ENCODE peak calls at places on chromosomes 11 and 22, in seven cellular contexts. Y is SK-N-SH, G is cardiac muscle cell, S is heart left ventricle, F is brain microvascular endothelial cell, V is right lobe of liver, H is HCT116. M is an unnamed sample.

GRCh38 chr22:17161991-17162390 is 2.9 kb upstream of the HDHD5 start:
- DNase-seq in H (no peak), V (no peak), F (no peak), G (no peak), Y (no peak), S (no peak), M (no peak)

GRCh38 chr11:96014234-96014633 is 90.3 kb upstream of the MTMR2 start:
- DNase-seq in G (no peak), Y (no peak), S (no peak), V (no peak), F (peak; percentile 81), H (peak; percentile 16), M (peak; percentile 5)

GRCh38 chr22:31659246-31659645 is 2.8 kb downstream of the PISD start:
- DNase-seq in G (no peak), V (no peak), S (no peak), H (no peak), F (no peak), Y (no peak), M (no peak)

GRCh38 chr22:50704510-50705218 is 32.0 kb downstream of the SHANK3 start:
- DNase-seq in G (no peak), Y (no peak), V (peak; percentile 36), H (no peak), S (no peak), F (no peak), M (no peak)

GRCh38 chr11:61587951-61588695 is 7.2 kb upstream of the SYT7 start:
- DNase-seq in S (peak; percentile 59), G (peak; percentile 33), Y (peak; percentile 69), H (peak; percentile 46), V (peak; percentile 54), F (no peak), M (peak; percentile 71)

GRCh38 chr11:44911031-44911814 is 39.5 kb downstream of the TP53I11 start:
- DNase-seq in H (peak; percentile 59), F (peak; percentile 79), V (peak; percentile 72), G (peak; percentile 96), S (peak; percentile 89), Y (peak; percentile 83), M (peak; percentile 69)

GRCh38 chr11:38345286-38345685 is 1747.2 kb upstream of the RAG2 start:
- DNase-seq in H (no peak), V (no peak), S (no peak), F (peak; percentile 16), Y (no peak), G (no peak), M (peak; percentile 18)

GRCh38 chr11:71326328-71326940 is 74.1 kb upstream of the SHANK2 start:
- DNase-seq in V (peak; percentile 7), S (no peak), Y (no peak), H (no peak), F (no peak), G (no peak), M (no peak)

GRCh38 chr11:58888579-58888978 is 44.1 kb upstream of the GLYATL2 start:
- DNase-seq in F (no peak), G (no peak), V (no peak), H (no peak), Y (no peak), S (no peak), M (no peak)

GRCh38 chr11:84857746-84858145 is 769.4 kb downstream of the DLG2 start:
- DNase-seq in G (no peak), V (no peak), H (no peak), F (no peak), S (no peak), Y (no peak), M (no peak)

GRCh38 chr22:24391836-24392217 is 35.6 kb upstream of the ADORA2A start:
- DNase-seq in G (no peak), V (no peak), F (peak; percentile 72), Y (peak; percentile 50), S (no peak), H (no peak), M (no peak)

GRCh38 chr11:97683733-97684132 is 1293.9 kb downstream of the JRKL start:
- DNase-seq in V (no peak), F (no peak), S (no peak), H (no peak), G (no peak), Y (no peak), M (peak; percentile 2)

GRCh38 chr11:3123316-3123715 is 41.8 kb downstream of the OSBPL5 start:
- DNase-seq in V (peak; percentile 19), G (no peak), H (no peak), F (no peak), Y (peak; percentile 71), S (peak; percentile 62), M (peak; percentile 30)

GRCh38 chr22:29369460-29369859 is 18.9 kb downstream of the AP1B1 start:
- DNase-seq in Y (no peak), F (peak; percentile 85), S (peak; percentile 46), V (peak; percentile 52), H (no peak), G (no peak), M (no peak)

GRCh38 chr11:2933376-2934056 is 4.3 kb upstream of the PHLDA2 start:
- DNase-seq in V (peak; percentile 72), Y (peak; percentile 44), G (no peak), F (no peak), H (peak; percentile 89), S (no peak), M (peak; percentile 90)

GRCh38 chr11:68479390-68479789 is 18.8 kb downstream of the PPP6R3 start:
- DNase-seq in G (no peak), Y (no peak), F (no peak), V (no peak), S (no peak), H (no peak), M (no peak)

DNA sequence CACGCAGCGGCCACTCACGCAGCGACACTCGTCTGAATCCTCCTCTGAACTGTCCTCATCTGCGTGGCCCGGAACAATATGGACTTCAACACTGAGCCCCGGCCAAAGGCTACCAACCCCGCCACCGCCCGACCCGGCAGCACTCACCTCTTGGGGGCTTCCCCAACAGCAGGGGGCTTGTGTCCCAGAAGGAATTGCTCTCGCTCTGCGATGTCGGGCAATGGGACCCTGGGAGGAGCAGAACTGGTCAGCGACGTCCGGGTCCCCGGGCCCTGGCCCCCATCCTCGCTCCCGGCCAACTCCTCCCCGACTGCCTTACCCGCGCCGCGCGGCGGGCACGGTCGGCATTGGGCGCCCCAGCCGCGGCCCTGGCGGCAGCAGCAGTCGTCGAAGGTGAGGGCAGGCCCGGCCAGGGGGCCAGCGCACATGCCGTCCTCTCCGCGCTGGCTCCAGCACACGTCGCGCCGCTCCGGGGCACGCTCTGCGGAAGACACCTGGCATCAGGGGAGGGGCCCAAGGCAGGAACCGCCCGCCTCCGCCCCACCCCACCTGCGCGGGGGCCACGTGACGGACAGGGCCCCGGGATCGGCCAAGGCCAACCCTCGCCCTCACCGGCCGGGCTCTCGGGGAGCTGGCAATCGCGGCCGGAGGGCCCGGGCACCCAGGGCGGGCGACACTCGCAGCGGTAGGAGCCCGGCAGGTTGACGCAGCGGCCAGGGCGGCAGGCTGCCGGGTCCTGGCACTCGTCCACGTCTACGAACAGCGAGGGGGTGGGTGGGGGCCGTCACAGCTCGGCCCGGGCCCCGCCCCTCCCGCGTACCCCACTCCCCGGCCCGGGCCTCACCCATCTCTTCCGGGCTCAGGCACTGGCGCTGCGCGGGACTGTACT is 14.8 kb downstream of the SCYL1 start:
- DNase-seq in G (no peak), V (no peak), H (peak; percentile 62), F (no peak), S (no peak), Y (peak; percentile 88), M (peak; percentile 80)
- H3K27ac ChIP-seq in G (no peak overlapping the region), V (peak overlapping the region; percentile 79), H (peak overlapping the region; percentile 100), F (peak overlapping the region; percentile 30), S (peak overlapping the region; percentile 88), Y (no peak overlapping the region), M (peak overlapping the region; percentile 94)

GRCh38 chr22:42794551-42795510 is 62.2 kb downstream of the ARFGAP3 start:
- DNase-seq in H (no peak), V (no peak), F (no peak), Y (no peak), G (peak; percentile 26), S (no peak), M (no peak)
- TF ChIP-seq CTCF in H (no peak), V (no peak), F (peak; percentile 57), Y (no peak), G (peak; percentile 7), S (no peak), M (no peak)

DNA sequence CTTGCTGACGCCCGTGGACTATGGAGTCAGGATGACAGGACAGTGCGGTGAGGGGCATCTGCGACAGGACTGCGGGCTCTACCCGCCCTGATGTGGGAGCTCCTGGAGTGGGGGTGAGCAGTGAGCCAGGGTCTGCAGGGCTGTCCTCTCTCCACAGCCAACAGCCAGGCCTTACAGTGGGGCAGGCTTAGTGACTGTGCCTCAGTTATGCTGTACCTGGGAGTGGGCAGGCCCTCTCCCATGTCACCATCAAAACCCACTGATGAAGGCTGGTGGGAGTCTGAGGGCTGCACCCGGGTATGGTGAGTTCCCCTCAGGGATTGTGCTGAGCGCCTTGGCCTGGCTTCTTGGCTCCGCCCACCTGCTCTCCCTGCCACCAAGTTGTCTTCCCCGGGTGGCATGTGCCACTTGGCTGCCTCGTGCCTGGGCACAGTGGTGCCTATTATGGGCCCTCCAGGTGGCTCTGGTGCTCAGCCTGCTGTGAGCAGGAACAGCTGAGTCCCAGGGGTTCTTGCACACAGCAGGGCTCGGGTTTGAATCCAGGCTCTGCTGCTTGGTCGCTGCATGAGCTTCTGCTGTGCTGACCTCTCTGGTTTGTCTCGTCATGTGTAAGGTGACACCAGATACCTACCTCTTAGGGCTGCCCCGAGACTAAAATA is 4.1 kb upstream of the TRIOBP start:
- DNase-seq in G (no peak), H (no peak), S (no peak), F (no peak), Y (no peak), V (no peak), M (no peak)
- H3K27ac ChIP-seq in G (no peak overlapping the region), H (no peak overlapping the region), S (no peak overlapping the region), F (no peak overlapping the region), Y (no peak overlapping the region), V (no peak overlapping the region), M (peak overlapping the region; percentile 99)

GRCh38 chr11:82038151-82038550 is 695.5 kb downstream of the FAM181B start:
- DNase-seq in Y (no peak), V (no peak), F (no peak), S (no peak), H (no peak), G (no peak), M (no peak)
- TF ChIP-seq CTCF in Y (no peak), V (peak; percentile 32), F (no peak), S (no peak), H (no peak), G (no peak), M (no peak)

DNA sequence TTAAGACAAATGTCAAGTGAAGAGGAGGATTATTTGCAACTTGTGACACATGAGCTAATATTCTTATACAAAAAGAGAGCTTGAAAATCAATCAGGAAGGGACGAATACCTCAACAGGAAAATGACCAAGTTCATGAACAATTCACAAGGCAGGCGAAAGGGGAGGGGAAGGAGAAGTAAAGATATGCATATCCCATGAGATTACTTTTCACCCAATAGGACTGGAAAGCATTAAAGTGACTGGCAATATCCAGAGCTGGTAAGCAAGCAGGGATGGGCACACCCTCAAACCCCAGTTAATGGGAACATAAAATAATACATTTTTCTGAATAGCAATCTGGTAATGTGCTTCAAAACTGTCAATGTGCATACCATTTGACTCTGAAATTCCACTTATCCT is 129.5 kb downstream of the SLC1A2 start:
- DNase-seq in S (no peak), F (peak; percentile 66), V (no peak), G (no peak), Y (no peak), H (no peak), M (no peak)
- H3K27ac ChIP-seq in S (no peak overlapping the region), F (peak overlapping the region; percentile 72), V (no peak overlapping the region), G (no peak overlapping the region), Y (peak overlapping the region; percentile 77), H (no peak overlapping the region), M (no peak overlapping the region)

GRCh38 chr11:34502949-34503348 is 10.6 kb downstream of the ELF5 start:
- DNase-seq in G (no peak), Y (no peak), F (no peak), V (no peak), H (no peak), S (no peak), M (no peak)
- TF ChIP-seq CTCF in G (no peak), Y (no peak), F (peak; percentile 27), V (no peak), H (peak; percentile 21), S (no peak), M (no peak)